ENCODE peak calls at places on chromosome 16, in four cellular contexts. One of them, this sample, is unnamed.

GRCh38 chr16:75566889-75567255 is 693 bp downstream of the GABARAPL2 start:
- DNase-seq in PC-9: no peak
- DNase-seq in mesendoderm: no peak
- DNase-seq in GM23248: peak; percentile 58
- DNase-seq in this sample: no peak

GRCh38 chr16:22198547-22199293 is 7.4 kb upstream of the EEF2K start:
- DNase-seq in PC-9: no peak
- DNase-seq in mesendoderm: no peak
- DNase-seq in GM23248: peak; percentile 74
- DNase-seq in this sample: peak; percentile 27

GRCh38 chr16:64947651-64948050 is 174.2 kb downstream of the CDH11 start:
- DNase-seq in PC-9: no peak
- DNase-seq in mesendoderm: no peak
- DNase-seq in GM23248: no peak
- DNase-seq in this sample: no peak

GRCh38 chr16:24635900-24636610 is 93.4 kb upstream of the TNRC6A start:
- DNase-seq in PC-9: peak; percentile 86
- DNase-seq in mesendoderm: no peak
- DNase-seq in GM23248: peak; percentile 90
- DNase-seq in this sample: peak; percentile 96

GRCh38 chr16:21100447-21100846 is 50.2 kb downstream of the DNAH3 start:
- DNase-seq in PC-9: no peak
- DNase-seq in mesendoderm: no peak
- DNase-seq in GM23248: peak; percentile 78
- DNase-seq in this sample: peak; percentile 90

GRCh38 chr16:55062446-55062845 is 131.8 kb downstream of the IRX5 start:
- DNase-seq in PC-9: no peak
- DNase-seq in mesendoderm: no peak
- DNase-seq in GM23248: peak; percentile 28
- DNase-seq in this sample: no peak

GRCh38 chr16:75225092-75225491 is 6.3 kb downstream of the CTRB1 start:
- DNase-seq in PC-9: peak; percentile 28
- DNase-seq in mesendoderm: no peak
- DNase-seq in GM23248: peak; percentile 59
- DNase-seq in this sample: peak; percentile 51

GRCh38 chr16:11560701-11561439 is 25.8 kb downstream of the LITAF start:
- DNase-seq in PC-9: no peak
- DNase-seq in mesendoderm: peak; percentile 41
- DNase-seq in GM23248: no peak
- DNase-seq in this sample: peak; percentile 54

GRCh38 chr16:23466162-23466885 is 13.3 kb upstream of the COG7 start:
- DNase-seq in PC-9: no peak
- DNase-seq in mesendoderm: no peak
- DNase-seq in GM23248: peak; percentile 87
- DNase-seq in this sample: peak; percentile 83

GRCh38 chr16:59527206-59527997 is 793.3 kb upstream of the GOT2 start:
- DNase-seq in PC-9: peak; percentile 58
- DNase-seq in mesendoderm: peak; percentile 56
- DNase-seq in GM23248: no peak
- DNase-seq in this sample: peak; percentile 36

GRCh38 chr16:10172848-10173655 is 9.2 kb downstream of the GRIN2A start:
- DNase-seq in PC-9: no peak
- DNase-seq in mesendoderm: peak; percentile 86
- DNase-seq in GM23248: peak; percentile 22
- DNase-seq in this sample: no peak

GRCh38 chr16:3879258-3879886 is 1.1 kb downstream of the CREBBP start:
- DNase-seq in PC-9: no peak
- DNase-seq in mesendoderm: no peak
- DNase-seq in GM23248: peak; percentile 63
- DNase-seq in this sample: no peak

GRCh38 chr16:16042076-16042475 is 92.7 kb downstream of the ABCC1 start:
- DNase-seq in PC-9: no peak
- DNase-seq in mesendoderm: no peak
- DNase-seq in GM23248: peak; percentile 37
- DNase-seq in this sample: peak; percentile 86

GRCh38 chr16:11412965-11413887 is 68.0 kb downstream of the RMI2 start:
- DNase-seq in PC-9: no peak
- DNase-seq in mesendoderm: no peak
- DNase-seq in GM23248: no peak
- DNase-seq in this sample: no peak

GRCh38 chr16:71537643-71538042 is 11.4 kb downstream of the CHST4 start:
- DNase-seq in PC-9: peak; percentile 65
- DNase-seq in mesendoderm: peak; percentile 76
- DNase-seq in GM23248: peak; percentile 65
- DNase-seq in this sample: peak; percentile 25

GRCh38 chr16:48676836-48677235 is 66.9 kb upstream of the N4BP1 start:
- DNase-seq in PC-9: no peak
- DNase-seq in mesendoderm: no peak
- DNase-seq in GM23248: peak; percentile 45
- DNase-seq in this sample: no peak

GRCh38 chr16:55482056-55482455 is 3.1 kb downstream of the MMP2 start:
- DNase-seq in PC-9: no peak
- DNase-seq in mesendoderm: no peak
- DNase-seq in GM23248: peak; percentile 74
- DNase-seq in this sample: peak; percentile 55

GRCh38 chr16:11833951-11834695 is 17.2 kb downstream of the RSL1D1 start:
- DNase-seq in PC-9: peak; percentile 59
- DNase-seq in mesendoderm: no peak
- DNase-seq in GM23248: peak; percentile 86
- DNase-seq in this sample: peak; percentile 92

GRCh38 chr16:16018705-16019104 is 69.3 kb downstream of the ABCC1 start:
- DNase-seq in PC-9: no peak
- DNase-seq in mesendoderm: no peak
- DNase-seq in GM23248: peak; percentile 29
- DNase-seq in this sample: peak; percentile 31

GRCh38 chr16:1745900-1746692 is 25.2 kb downstream of the NME3 start:
- DNase-seq in PC-9: peak; percentile 97
- DNase-seq in mesendoderm: peak; percentile 60
- DNase-seq in GM23248: no peak
- DNase-seq in this sample: peak; percentile 50
- H3K4me2 ChIP-seq in PC-9: peak overlapping the region; percentile 88
- H3K4me2 ChIP-seq in mesendoderm: no peak overlapping the region
- H3K4me2 ChIP-seq in GM23248: no peak overlapping the region
- H3K4me2 ChIP-seq in this sample: no peak overlapping the region

GRCh38 chr16:67872131-67872630 is 671 bp upstream of the EDC4 start:
- DNase-seq in PC-9: no peak
- DNase-seq in mesendoderm: no peak
- DNase-seq in GM23248: no peak
- DNase-seq in this sample: no peak
- H3K4me2 ChIP-seq in PC-9: peak overlapping the region; percentile 85
- H3K4me2 ChIP-seq in mesendoderm: no peak overlapping the region
- H3K4me2 ChIP-seq in GM23248: no peak overlapping the region
- H3K4me2 ChIP-seq in this sample: no peak overlapping the region

DNA sequence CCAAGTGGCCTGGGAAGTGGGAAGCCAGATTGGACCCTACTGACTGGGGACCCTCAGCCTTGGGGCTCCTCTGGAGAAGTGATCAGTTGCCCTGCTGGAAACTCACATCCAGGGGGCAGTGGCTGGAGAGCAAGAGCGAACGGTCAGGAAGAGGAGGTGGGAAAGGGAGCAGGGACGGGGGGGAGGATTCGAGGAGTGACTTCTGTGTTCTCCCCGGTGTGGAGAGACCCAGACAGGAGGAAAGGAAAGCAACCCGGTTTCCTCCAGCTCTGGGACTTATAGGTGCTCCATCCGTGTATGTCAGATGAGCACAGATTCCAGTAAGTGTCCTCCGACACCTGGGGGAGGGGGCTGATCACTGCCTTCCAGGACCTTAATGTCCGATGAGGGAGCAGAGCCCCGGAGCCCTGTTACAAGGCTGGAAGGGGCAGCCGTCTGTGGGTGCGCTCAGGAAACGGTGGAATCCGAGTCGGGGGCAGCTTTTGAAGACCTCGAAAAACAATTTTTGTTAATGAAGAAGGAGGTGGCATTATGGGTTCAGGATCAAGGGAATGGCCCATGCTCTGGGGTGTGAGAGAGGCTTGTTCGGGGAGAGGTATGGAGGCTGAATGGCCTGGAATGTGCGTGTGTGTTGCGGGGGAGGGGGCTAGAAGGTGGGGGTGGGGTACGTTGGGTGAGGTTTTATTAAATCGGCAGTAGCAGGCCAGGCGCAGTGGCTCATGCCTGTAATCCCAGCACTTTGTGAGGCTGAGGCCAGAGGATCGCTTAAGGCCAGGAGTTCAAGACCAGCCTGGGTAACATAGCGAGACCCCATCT is 34.8 kb upstream of the NDRG4 start:
- DNase-seq in PC-9: no peak
- DNase-seq in mesendoderm: peak; percentile 78
- DNase-seq in GM23248: no peak
- DNase-seq in this sample: no peak
- H3K4me2 ChIP-seq in PC-9: peak overlapping the region; percentile 100
- H3K4me2 ChIP-seq in mesendoderm: peak overlapping the region; percentile 21
- H3K4me2 ChIP-seq in GM23248: no peak overlapping the region
- H3K4me2 ChIP-seq in this sample: no peak overlapping the region

GRCh38 chr16:86572041-86572521 is 5.5 kb downstream of the FOXC2 start:
- DNase-seq in PC-9: no peak
- DNase-seq in mesendoderm: peak; percentile 48
- DNase-seq in GM23248: no peak
- DNase-seq in this sample: no peak
- H3K4me2 ChIP-seq in PC-9: no peak overlapping the region
- H3K4me2 ChIP-seq in mesendoderm: no peak overlapping the region
- H3K4me2 ChIP-seq in GM23248: no peak overlapping the region
- H3K4me2 ChIP-seq in this sample: no peak overlapping the region

DNA sequence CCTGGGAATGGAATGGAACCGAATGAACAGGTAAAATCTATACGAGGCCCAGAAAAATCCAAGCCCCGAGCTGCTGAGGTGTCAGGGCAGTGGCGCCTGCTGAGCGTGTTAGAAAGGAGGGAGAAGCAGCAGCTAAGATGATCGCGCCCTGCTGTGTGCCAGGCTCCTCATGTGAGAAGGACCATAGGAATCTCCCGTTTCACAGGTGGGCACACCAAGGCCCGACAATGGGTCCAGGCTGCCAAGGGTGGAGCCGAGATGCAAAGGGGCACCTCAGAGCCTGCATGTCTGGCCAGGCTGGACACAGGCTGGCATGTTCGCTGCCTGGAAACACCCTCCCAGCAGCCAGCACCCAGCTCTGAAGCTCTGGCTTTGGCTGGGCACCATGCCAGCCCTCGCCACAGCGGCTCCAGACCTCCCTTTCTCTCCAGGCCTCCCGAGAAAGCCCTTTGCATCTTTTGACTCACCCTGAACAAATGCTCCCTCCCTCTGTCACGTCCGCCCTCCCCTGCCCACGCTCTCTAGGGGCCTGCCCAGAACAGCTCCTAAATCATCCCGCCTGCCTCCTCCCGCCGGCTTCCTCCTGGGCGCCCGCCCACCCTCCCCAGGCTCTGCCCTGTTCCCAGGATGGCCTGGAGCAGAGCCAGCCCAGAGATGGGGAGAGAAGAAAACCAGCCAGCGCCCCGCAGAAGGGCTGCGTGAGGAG is 217.8 kb upstream of the GSE1 start:
- DNase-seq in PC-9: peak; percentile 83
- DNase-seq in mesendoderm: no peak
- DNase-seq in GM23248: peak; percentile 99
- DNase-seq in this sample: peak; percentile 99
- H3K4me2 ChIP-seq in PC-9: peak overlapping the region; percentile 27
- H3K4me2 ChIP-seq in mesendoderm: no peak overlapping the region
- H3K4me2 ChIP-seq in GM23248: peak overlapping the region; percentile 74
- H3K4me2 ChIP-seq in this sample: peak overlapping the region; percentile 85

DNA sequence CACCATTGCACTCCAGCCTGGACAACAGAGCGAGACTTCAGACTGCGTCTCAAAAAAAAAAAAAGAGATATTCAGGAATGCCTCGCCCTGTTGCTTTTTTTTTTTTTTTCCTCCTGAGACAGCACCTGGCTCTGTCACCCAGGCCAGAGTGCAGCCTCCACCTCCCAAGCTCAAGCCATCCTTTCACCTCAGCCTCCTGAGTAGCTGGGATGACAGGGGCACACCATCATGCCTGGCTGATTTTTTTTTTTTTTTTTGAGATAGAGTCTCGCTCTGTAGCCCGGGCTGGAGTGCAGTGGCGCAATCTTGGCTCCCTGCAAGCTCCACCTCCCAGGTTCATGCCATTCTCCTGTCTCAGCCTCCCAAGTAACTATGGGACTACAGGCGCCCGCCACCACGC is 8.0 kb downstream of the PHAF1 start:
- DNase-seq in PC-9: no peak
- DNase-seq in mesendoderm: no peak
- DNase-seq in GM23248: no peak
- DNase-seq in this sample: no peak
- H3K4me2 ChIP-seq in PC-9: no peak overlapping the region
- H3K4me2 ChIP-seq in mesendoderm: no peak overlapping the region
- H3K4me2 ChIP-seq in GM23248: no peak overlapping the region
- H3K4me2 ChIP-seq in this sample: no peak overlapping the region

DNA sequence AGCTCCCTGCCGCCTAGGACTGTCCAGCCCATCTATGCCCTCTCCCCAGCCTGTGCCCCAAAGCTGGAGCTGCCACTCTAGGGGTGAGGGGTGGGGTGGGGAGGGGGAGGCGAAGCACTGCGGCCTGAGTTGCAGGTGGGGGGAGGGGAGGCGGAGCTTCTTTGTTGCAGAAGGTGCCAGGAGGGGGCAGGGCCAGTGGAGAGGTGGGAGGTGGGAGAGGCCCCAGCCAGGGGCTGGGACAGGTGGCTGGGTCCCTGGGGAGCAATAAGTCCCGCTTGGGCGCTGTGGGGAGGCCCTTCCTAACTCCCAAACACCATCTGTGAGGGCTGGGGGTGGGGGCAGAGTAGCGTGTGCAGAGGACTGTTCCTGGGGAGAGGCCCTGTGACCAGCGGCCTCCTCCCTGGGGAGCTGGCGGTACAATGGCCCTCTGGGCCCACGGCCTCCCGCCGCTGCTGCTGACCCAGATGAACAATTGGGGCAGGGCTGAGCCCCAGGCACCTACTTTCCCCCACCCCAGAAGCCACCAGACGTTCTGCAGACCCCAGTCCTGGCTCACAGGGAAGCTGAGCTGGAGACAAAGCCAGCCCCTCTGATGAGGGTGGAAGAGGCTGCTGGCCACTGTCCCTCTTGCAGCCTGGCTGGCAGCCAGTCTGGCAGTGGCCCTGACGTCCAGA is 2.2 kb upstream of the NTN3 start:
- DNase-seq in PC-9: no peak
- DNase-seq in mesendoderm: no peak
- DNase-seq in GM23248: no peak
- DNase-seq in this sample: no peak
- H3K4me2 ChIP-seq in PC-9: peak overlapping the region; percentile 98
- H3K4me2 ChIP-seq in mesendoderm: no peak overlapping the region
- H3K4me2 ChIP-seq in GM23248: peak overlapping the region; percentile 77
- H3K4me2 ChIP-seq in this sample: peak overlapping the region; percentile 94